ENCODE peak calls at places on chromosome 5, in seven cellular contexts. U is RWPE1, K is heart left ventricle, Y is endothelial cell of umbilical vein, W is coronary artery, P is endothelial cell, N is psoas muscle. E is an unnamed sample.

GRCh38 chr5:169751490-169751889 is 114.4 kb downstream of the DOCK2 start:
- DNase-seq in U (no peak), Y (no peak), K (no peak), W (no peak), P (no peak), N (no peak), E (no peak)

GRCh38 chr5:96658272-96658671 is 3.9 kb upstream of the CAST start:
- DNase-seq in K (no peak), U (no peak), P (no peak), N (no peak), Y (no peak), W (no peak), E (no peak)

GRCh38 chr5:102718819-102719218 is 36.3 kb upstream of the PAM start:
- DNase-seq in P (no peak), K (no peak), W (no peak), Y (no peak), U (peak), N (no peak), E (no peak)

GRCh38 chr5:91058575-91058974 is 324.5 kb downstream of the ARRDC3 start:
- DNase-seq in Y (peak), P (no peak), N (no peak), K (no peak), W (no peak), U (peak), E (no peak)

GRCh38 chr5:3888290-3888689 is 292.7 kb downstream of the IRX1 start:
- DNase-seq in U (no peak), P (no peak), N (no peak), Y (no peak), W (no peak), K (no peak), E (peak)

GRCh38 chr5:171306785-171307591 is 2.1 kb upstream of the TLX3 start:
- DNase-seq in W (peak), Y (no peak), N (no peak), U (no peak), P (no peak), K (no peak), E (no peak)

GRCh38 chr5:78624011-78624541 is 24.5 kb downstream of the LHFPL2 start:
- DNase-seq in K (no peak), W (no peak), N (no peak), Y (no peak), U (no peak), P (no peak), E (peak)

GRCh38 chr5:158819840-158820620 is 279.7 kb downstream of the EBF1 start:
- DNase-seq in W (no peak), P (no peak), N (no peak), K (no peak), Y (no peak), U (peak), E (no peak)

GRCh38 chr5:26192496-26192895 is 845.9 kb downstream of the CDH9 start:
- DNase-seq in Y (no peak), K (no peak), N (no peak), U (peak), W (no peak), P (no peak), E (no peak)

GRCh38 chr5:37198842-37199241 is 50.3 kb downstream of the CPLANE1 start:
- DNase-seq in P (no peak), K (no peak), N (no peak), U (no peak), W (no peak), Y (no peak), E (no peak)

DNA sequence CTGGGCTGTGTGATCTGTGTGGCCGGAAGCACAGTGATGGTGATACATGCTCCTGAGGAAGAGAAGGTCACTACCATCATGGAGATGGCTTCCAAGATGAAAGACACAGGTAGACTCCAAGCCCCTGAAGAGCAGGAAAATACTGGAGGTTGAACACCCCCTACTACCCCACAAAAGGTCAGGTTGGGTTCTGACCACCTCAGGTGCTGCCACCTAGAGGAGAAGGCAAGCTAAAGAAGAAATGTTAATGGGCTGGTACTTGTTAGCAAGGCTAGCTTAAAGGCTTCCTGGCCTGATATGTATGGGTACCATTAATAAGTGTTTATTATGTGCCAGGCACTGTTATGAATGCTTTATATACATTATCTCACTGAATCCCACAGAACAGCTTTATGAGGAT is 11.7 kb downstream of the NIPAL4 start:
- DNase-seq in P (peak), N (no peak), K (no peak), U (peak), Y (peak), W (no peak), E (no peak)
- TF ChIP-seq CTCF in P (peak), N (peak), K (peak), U (peak), Y (peak), W (peak), E (peak)

GRCh38 chr5:168311061-168311566 is 19.7 kb downstream of the WWC1 start:
- DNase-seq in W (no peak), N (no peak), Y (no peak), P (no peak), U (no peak), K (no peak), E (no peak)
- TF ChIP-seq CTCF in W (no peak), N (no peak), Y (no peak), P (no peak), U (no peak), K (no peak), E (no peak)

DNA sequence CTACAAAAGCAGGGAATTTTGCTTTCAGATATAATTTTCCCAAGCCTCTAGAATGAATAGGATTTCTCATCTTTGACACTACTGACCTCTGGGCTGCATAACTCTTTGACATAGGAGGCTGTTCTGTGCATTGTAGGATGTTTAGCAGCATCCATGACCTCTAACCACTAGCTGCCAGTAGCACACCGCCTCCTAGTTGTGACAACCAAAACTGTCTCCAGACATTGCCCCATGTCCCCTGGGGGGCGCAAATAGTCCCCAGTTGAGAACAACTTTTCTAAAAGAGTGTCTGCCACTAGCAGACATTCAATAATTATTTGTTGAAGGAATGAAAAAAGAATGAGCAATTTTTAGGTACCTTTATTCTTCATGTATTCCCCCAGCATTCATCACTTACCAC is 51.8 kb downstream of the POU4F3 start:
- DNase-seq in W (no peak), K (no peak), N (no peak), U (no peak), Y (no peak), P (peak), E (no peak)
- TF ChIP-seq CTCF in W (no peak), K (no peak), N (no peak), U (no peak), Y (no peak), P (peak), E (peak)

GRCh38 chr5:141186897-141187512 is at the start of gene PCDHB9:
- DNase-seq in P (peak), W (no peak), N (no peak), U (no peak), K (no peak), Y (peak), E (no peak)
- TF ChIP-seq CTCF in P (peak), W (no peak), N (no peak), U (peak), K (peak), Y (peak), E (peak)

GRCh38 chr5:72355706-72356299 is 35.6 kb downstream of the PTCD2 start:
- DNase-seq in P (peak), N (no peak), U (peak), Y (peak), W (no peak), K (no peak), E (no peak)
- TF ChIP-seq CTCF in P (no peak), N (peak), U (peak), Y (peak), W (peak), K (peak), E (peak)

GRCh38 chr5:137113939-137114338 is 385.2 kb downstream of the SPOCK1 start:
- DNase-seq in U (no peak), Y (no peak), W (no peak), K (no peak), N (no peak), P (no peak), E (no peak)

GRCh38 chr5:137113161-137113560 is 386.0 kb downstream of the SPOCK1 start:
- DNase-seq in W (no peak), U (no peak), K (no peak), N (no peak), P (no peak), Y (no peak), E (no peak)

GRCh38 chr5:137115152-137115551 is 384.0 kb downstream of the SPOCK1 start:
- DNase-seq in P (no peak), U (no peak), W (no peak), N (no peak), K (no peak), Y (peak), E (no peak)

GRCh38 chr5:137118629-137119028 is 380.5 kb downstream of the SPOCK1 start:
- DNase-seq in W (no peak), P (no peak), U (no peak), N (no peak), Y (no peak), K (no peak), E (no peak)

DNA sequence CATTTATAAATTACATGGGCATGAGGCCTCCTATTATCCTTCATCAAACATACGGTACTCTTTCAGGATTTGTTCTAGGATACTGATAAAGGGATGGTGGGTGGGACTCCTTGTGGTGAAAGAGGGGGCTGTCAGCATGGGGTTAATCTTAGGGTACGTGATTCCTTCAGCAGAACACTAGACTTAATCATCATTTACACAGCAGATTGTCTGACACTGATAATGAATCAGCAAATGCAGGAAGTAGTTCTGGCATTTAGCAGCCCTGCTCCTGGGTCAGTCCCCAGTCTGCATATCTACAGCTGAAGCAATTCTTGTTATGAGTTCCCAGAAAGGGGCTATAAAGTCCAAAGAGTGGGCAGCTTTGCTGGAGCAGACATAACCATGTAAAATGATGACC is 384.6 kb downstream of the SPOCK1 start:
- DNase-seq in K (no peak), W (no peak), P (no peak), U (peak), Y (peak), N (no peak), E (no peak)
- TF ChIP-seq CTCF in K (no peak), W (no peak), P (no peak), U (no peak), Y (peak), N (no peak), E (no peak)